ENCODE peak calls at places on chromosomes 4 and X, in five cellular contexts. X is psoas muscle, U is brain microvascular endothelial cell, J is mammary epithelial cell, K is IMR-90. F is an unnamed sample.

GRCh38 chrX:136835761-136836160 is 44.8 kb downstream of the RBMX start:
- DNase-seq in X (no peak), U (no peak), J (no peak), K (no peak), F (no peak)

GRCh38 chr4:633406-633805 is 8.0 kb downstream of the PDE6B start:
- DNase-seq in X (no peak), U (no peak), J (no peak), K (no peak), F (no peak)

GRCh38 chrX:107674480-107675364 is 46.4 kb downstream of the PRPS1 start:
- DNase-seq in X (peak), U (peak), J (peak), K (no peak), F (peak)

GRCh38 chrX:107448625-107449468 is 605 bp upstream of the FRMPD3 start:
- DNase-seq in X (no peak), U (no peak), J (no peak), K (no peak), F (no peak)

GRCh38 chr4:57607616-57608150 is 497.5 kb upstream of the IGFBP7 start:
- DNase-seq in X (no peak), U (no peak), J (no peak), K (no peak), F (no peak)

GRCh38 chrX:110008001-110008635 is 5.2 kb downstream of the TMEM164 start:
- DNase-seq in X (no peak), U (no peak), J (no peak), K (no peak), F (no peak)

GRCh38 chr4:76307670-76308014 is 1.1 kb downstream of the STBD1 start:
- DNase-seq in X (peak), U (no peak), J (no peak), K (no peak), F (no peak)

GRCh38 chrX:96314974-96315373 is 369.7 kb upstream of the DIAPH2 start:
- DNase-seq in X (no peak), U (peak), J (peak), K (peak), F (peak)

GRCh38 chr4:114192854-114193253 is 213.4 kb upstream of the ARSJ start:
- DNase-seq in X (no peak), U (no peak), J (no peak), K (no peak), F (no peak)

GRCh38 chr4:159103406-159104131 is 690 bp downstream of the RAPGEF2 start:
- DNase-seq in X (peak), U (peak), J (peak), K (peak), F (peak)

GRCh38 chr4:156378053-156378665 is 424.5 kb upstream of the CTSO start:
- DNase-seq in X (no peak), U (peak), J (peak), K (peak), F (peak)

GRCh38 chr4:181569553-181569952 is 673.6 kb upstream of the TENM3 start:
- DNase-seq in X (no peak), U (peak), J (peak), K (peak), F (peak)

GRCh38 chr4:72063726-72064125 is 31.9 kb downstream of the NPFFR2 start:
- DNase-seq in X (no peak), U (no peak), J (no peak), K (no peak), F (no peak)

GRCh38 chr4:32148120-32148666 is 1428.0 kb downstream of the PCDH7 start:
- DNase-seq in X (no peak), U (no peak), J (peak), K (no peak), F (peak)

GRCh38 chr4:85741421-85741820 is 266.5 kb downstream of the ARHGAP24 start:
- DNase-seq in X (no peak), U (no peak), J (no peak), K (no peak), F (no peak)

GRCh38 chr4:82371398-82371972 is 2.3 kb downstream of the HNRNPD start:
- DNase-seq in X (no peak), U (no peak), J (peak), K (peak), F (no peak)

GRCh38 chr4:84938316-84938715 is 28.2 kb downstream of the WDFY3 start:
- DNase-seq in X (no peak), U (peak), J (peak), K (peak), F (peak)

GRCh38 chr4:144547678-144548298 is 98.2 kb upstream of the HHIP start:
- DNase-seq in X (no peak), U (no peak), J (no peak), K (no peak), F (no peak)

GRCh38 chrX:17500145-17500579 is 125.2 kb downstream of the NHS start:
- DNase-seq in X (no peak), U (peak), J (peak), K (peak), F (peak)

GRCh38 chr4:11597506-11597905 is 168.8 kb upstream of the HS3ST1 start:
- DNase-seq in X (no peak), U (no peak), J (peak), K (no peak), F (no peak)

GRCh38 chr4:8582941-8583654 is 2.9 kb downstream of the GPR78 start:
- DNase-seq in X (no peak), U (no peak), J (no peak), K (no peak), F (no peak)

GRCh38 chr4:147482281-147482680 is 1.4 kb downstream of the EDNRA start:
- DNase-seq in X (no peak), U (peak), J (peak), K (no peak), F (peak)
- H3K4me3 ChIP-seq in X (peak), U (peak), J (peak), K (peak), F (peak)

GRCh38 chr4:110787109-110787508 is 164.2 kb upstream of the PITX2 start:
- DNase-seq in X (no peak), U (no peak), J (no peak), K (peak), F (no peak)
- TF ChIP-seq CTCF in X (no peak), U (no peak), J (no peak), K (no peak), F (no peak)

DNA sequence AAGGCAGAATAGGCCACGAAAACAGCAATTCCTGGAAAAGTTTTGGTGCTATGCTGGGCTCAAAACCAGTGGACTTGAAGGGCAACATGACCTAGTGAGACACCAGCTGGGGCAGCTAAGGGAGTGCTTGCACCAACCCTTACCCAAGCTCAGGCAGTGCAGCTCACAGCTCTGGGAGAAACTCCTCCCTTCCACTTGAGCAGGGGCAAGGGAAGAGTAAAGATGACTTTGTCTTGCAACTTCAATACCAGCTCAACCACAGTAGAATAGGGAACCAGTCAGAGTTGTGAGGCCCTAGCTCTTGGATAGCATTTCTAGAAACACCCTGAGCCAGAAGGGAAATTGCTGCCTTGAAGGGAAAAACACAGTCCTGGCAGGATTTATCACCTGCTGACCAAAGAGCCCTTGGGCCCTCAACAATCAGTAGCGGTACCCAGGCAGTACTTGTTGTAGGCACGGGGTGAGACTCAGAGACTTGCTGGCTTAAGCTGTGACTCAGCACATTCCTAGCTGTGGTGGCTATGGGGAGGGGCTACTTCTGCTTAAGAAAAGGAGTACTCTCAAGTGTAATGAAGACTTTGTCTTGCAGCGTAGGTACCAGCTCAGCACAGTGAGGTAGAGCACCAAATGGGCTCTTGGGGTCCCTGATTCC is 19.7 kb upstream of the ABCG2 start:
- DNase-seq in X (no peak), U (peak), J (peak), K (peak), F (peak)
- H3K4me3 ChIP-seq in X (no peak), U (no peak), J (no peak), K (no peak), F (no peak)

GRCh38 chr4:172202480-172203076 is 389.4 kb downstream of the GALNTL6 start:
- DNase-seq in X (no peak), U (peak), J (no peak), K (peak), F (peak)
- TF ChIP-seq CTCF in X (peak), U (peak), J (peak), K (peak), F (peak)

GRCh38 chr4:102823464-102823863 is 3.9 kb downstream of the UBE2D3 start:
- DNase-seq in X (no peak), U (no peak), J (no peak), K (no peak), F (no peak)
- H3K4me3 ChIP-seq in X (peak), U (peak), J (peak), K (peak), F (no peak)